ENCODE peak calls at places on chromosomes 5 and 9, in eight cellular contexts. O, Z, R, C, S, W, N and J are unnamed samples.

GRCh38 chr9:127130661-127131538 is 8.5 kb upstream of the ANGPTL2 start:
- DNase-seq in R (no peak), O (peak; percentile 60), S (no peak), Z (peak; percentile 91), W (no peak), N (no peak), C (peak; percentile 87), J (no peak)

GRCh38 chr5:132427285-132428146 is 58.0 kb downstream of the SLC22A5 start:
- DNase-seq in W (no peak), N (peak; percentile 82), C (no peak), S (peak; percentile 48), R (no peak), Z (no peak), O (peak; percentile 12), J (peak; percentile 52)

GRCh38 chr5:42274913-42275312 is 148.3 kb upstream of the GHR start:
- DNase-seq in S (no peak), C (no peak), R (no peak), Z (no peak), W (no peak), N (no peak), O (no peak), J (no peak)

GRCh38 chr9:127644428-127644827 is 32.4 kb downstream of the STXBP1 start:
- DNase-seq in S (no peak), C (no peak), R (no peak), N (no peak), W (no peak), O (no peak), Z (no peak), J (no peak)

GRCh38 chr5:60161340-60161934 is 267.9 kb upstream of the PDE4D start:
- DNase-seq in S (peak; percentile 23), R (no peak), Z (peak; percentile 48), O (no peak), C (no peak), W (no peak), N (no peak), J (no peak)

GRCh38 chr5:136420168-136420916 is 55.0 kb upstream of the TRPC7 start:
- DNase-seq in O (no peak), W (no peak), C (no peak), R (peak; percentile 95), N (no peak), Z (no peak), S (no peak), J (no peak)

GRCh38 chr5:1311443-1312055 is 16.7 kb upstream of the TERT start:
- DNase-seq in S (no peak), N (peak; percentile 40), O (no peak), Z (no peak), W (no peak), R (no peak), C (no peak), J (no peak)

GRCh38 chr5:148179234-148179824 is 11.0 kb downstream of the SPINK14 start:
- DNase-seq in C (peak; percentile 51), Z (peak; percentile 71), S (peak; percentile 8), W (no peak), R (peak; percentile 41), O (no peak), N (no peak), J (no peak)

GRCh38 chr5:147037517-147038205 is 159.1 kb upstream of the PPP2R2B start:
- DNase-seq in Z (no peak), N (no peak), S (no peak), R (no peak), O (no peak), C (peak; percentile 88), W (no peak), J (no peak)

GRCh38 chr5:115657125-115657882 is 31.5 kb upstream of the TMED7 start:
- DNase-seq in Z (no peak), S (no peak), C (no peak), W (no peak), O (no peak), N (no peak), R (no peak), J (no peak)

GRCh38 chr5:44294492-44294891 is 94.7 kb downstream of the FGF10 start:
- DNase-seq in Z (no peak), C (no peak), O (peak; percentile 26), W (no peak), N (no peak), S (no peak), R (no peak), J (no peak)

GRCh38 chr5:127450046-127450445 is 67.4 kb upstream of the PRRC1 start:
- DNase-seq in Z (no peak), O (no peak), W (no peak), C (no peak), R (no peak), S (no peak), N (no peak), J (no peak)

GRCh38 chr5:144582046-144582445 is 411.4 kb downstream of the KCTD16 start:
- DNase-seq in C (no peak), R (no peak), W (no peak), S (no peak), O (no peak), Z (no peak), N (no peak), J (no peak)